ENCODE peak calls at places on chromosome 16, in ten cellular contexts. S is upper lobe of left lung; W is stimulated activated effector memory CD8-positive, alpha-beta T cell treated with anti-CD3 and anti-CD28 coated beads, Interleukin-12 subunit alpha, Interleukin-12 subunit beta, amount 100 ng/mL, for 72 hours; C is activated effector memory CD4-positive, alpha-beta T cell treated with anti-CD3 and anti-CD28 coated beads, Interleukin-2, amount 50 U/mL, for 16 hours; Y is AG08395; U is Kasumi-1; H is memory B cell; A is stimulated activated naive CD4-positive, alpha-beta T cell treated with Interleukin-2 at 50 U/mL for 16 hours; P is mammary epithelial cell; X is nephron progenitor cell. N is an unnamed sample.

GRCh38 chr16:13393816-13394215 is 492.4 kb downstream of the SHISA9 start:
- DNase-seq in S (no peak), W (no peak), C (no peak), Y (no peak), U (no peak), H (no peak), A (no peak), P (no peak), X (no peak), N (no peak)

GRCh38 chr16:50306287-50306686 is 39.9 kb downstream of the ADCY7 start:
- DNase-seq in S (no peak), W (no peak), C (peak), Y (no peak), U (no peak), H (no peak), A (no peak), P (no peak), X (no peak), N (no peak)

GRCh38 chr16:65287307-65287706 is 165.4 kb upstream of the CDH11 start:
- DNase-seq in S (no peak), W (no peak), C (no peak), Y (no peak), U (no peak), H (no peak), A (no peak), P (no peak), X (no peak), N (no peak)

GRCh38 chr16:58515871-58516767 is 802 bp downstream of the SETD6 start:
- DNase-seq in S (peak), W (peak), C (peak), Y (no peak), U (peak), H (peak), A (peak), P (peak), X (peak), N (peak)

GRCh38 chr16:75733305-75734141 is 7.2 kb upstream of the CPHXL start:
- DNase-seq in S (no peak), W (no peak), C (no peak), Y (peak), U (no peak), H (no peak), A (no peak), P (no peak), X (peak), N (no peak)

GRCh38 chr16:27977966-27978365 is 85.5 kb downstream of the GSG1L start:
- DNase-seq in S (no peak), W (no peak), C (peak), Y (peak), U (no peak), H (no peak), A (no peak), P (no peak), X (no peak), N (no peak)

GRCh38 chr16:52976539-52977167 is 76.0 kb downstream of the CHD9NB start:
- DNase-seq in S (no peak), W (no peak), C (no peak), Y (peak), U (peak), H (no peak), A (no peak), P (peak), X (no peak), N (no peak)

GRCh38 chr16:69927056-69927757 is 23.9 kb upstream of the CLEC18A start:
- DNase-seq in S (no peak), W (no peak), C (no peak), Y (peak), U (no peak), H (no peak), A (no peak), P (no peak), X (peak), N (no peak)

GRCh38 chr16:48555597-48555996 is 54.4 kb downstream of the N4BP1 start:
- DNase-seq in S (no peak), W (no peak), C (no peak), Y (no peak), U (no peak), H (no peak), A (no peak), P (no peak), X (no peak), N (no peak)

GRCh38 chr16:86718118-86718517 is 139.8 kb downstream of the FOXL1 start:
- DNase-seq in S (no peak), W (no peak), C (no peak), Y (no peak), U (no peak), H (no peak), A (no peak), P (peak), X (no peak), N (peak)

GRCh38 chr16:11135167-11135973 is 120.6 kb downstream of the SOCS1 start:
- DNase-seq in S (peak), W (no peak), C (no peak), Y (peak), U (no peak), H (no peak), A (no peak), P (peak), X (no peak), N (no peak)

GRCh38 chr16:10352262-10352661 is 33.6 kb upstream of the ATF7IP2 start:
- DNase-seq in S (no peak), W (no peak), C (no peak), Y (no peak), U (no peak), H (no peak), A (no peak), P (no peak), X (no peak), N (no peak)

GRCh38 chr16:78505544-78506371 is 406.3 kb downstream of the WWOX start:
- DNase-seq in S (peak), W (no peak), C (no peak), Y (peak), U (no peak), H (no peak), A (no peak), P (no peak), X (no peak), N (no peak)

GRCh38 chr16:1941162-1941923 is 1.7 kb downstream of the MSRB1 start:
- DNase-seq in S (no peak), W (no peak), C (no peak), Y (no peak), U (no peak), H (no peak), A (no peak), P (no peak), X (no peak), N (no peak)

GRCh38 chr16:3716831-3717234 is 491 bp downstream of the TRAP1 start:
- DNase-seq in S (peak), W (no peak), C (no peak), Y (peak), U (no peak), H (no peak), A (peak), P (peak), X (no peak), N (peak)

GRCh38 chr16:4375717-4376116 is 4.1 kb downstream of the VASN start:
- DNase-seq in S (no peak), W (no peak), C (no peak), Y (peak), U (no peak), H (no peak), A (no peak), P (no peak), X (no peak), N (no peak)

GRCh38 chr16:28990375-28991040 is 5.7 kb downstream of the LAT start:
- DNase-seq in S (no peak), W (peak), C (peak), Y (no peak), U (no peak), H (no peak), A (peak), P (no peak), X (no peak), N (peak)

GRCh38 chr16:8183186-8184099 is 406.9 kb downstream of the TMEM114 start:
- DNase-seq in S (no peak), W (no peak), C (no peak), Y (no peak), U (no peak), H (no peak), A (no peak), P (no peak), X (no peak), N (no peak)

GRCh38 chr16:57892041-57892440 is 78.9 kb downstream of the CNGB1 start:
- DNase-seq in S (peak), W (no peak), C (no peak), Y (no peak), U (no peak), H (no peak), A (no peak), P (peak), X (no peak), N (no peak)

GRCh38 chr16:47888142-47888541 is 267.7 kb downstream of the ABCC12 start:
- DNase-seq in S (peak), W (no peak), C (no peak), Y (peak), U (no peak), H (no peak), A (no peak), P (peak), X (no peak), N (no peak)

GRCh38 chr16:3413730-3414379 is 12.8 kb downstream of the ZNF174 start:
- DNase-seq in S (no peak), W (no peak), C (no peak), Y (no peak), U (no peak), H (no peak), A (no peak), P (no peak), X (no peak), N (no peak)

GRCh38 chr16:81324808-81325207 is 10.0 kb downstream of the GAN start:
- DNase-seq in S (no peak), W (no peak), C (no peak), Y (peak), U (no peak), H (no peak), A (no peak), P (peak), X (no peak), N (no peak)

GRCh38 chr16:2787961-2788360 is 601 bp upstream of the PRSS33 start:
- DNase-seq in S (no peak), W (no peak), C (peak), Y (no peak), U (no peak), H (no peak), A (no peak), P (no peak), X (no peak), N (no peak)

GRCh38 chr16:46555981-46556380 is 65.2 kb downstream of the SHCBP1 start:
- DNase-seq in S (no peak), W (no peak), C (no peak), Y (peak), U (no peak), H (no peak), A (no peak), P (peak), X (no peak), N (no peak)

GRCh38 chr16:14278749-14279148 is 207.6 kb downstream of the MRTFB start:
- DNase-seq in S (no peak), W (no peak), C (no peak), Y (no peak), U (no peak), H (no peak), A (no peak), P (no peak), X (no peak), N (no peak)

GRCh38 chr16:69405757-69406156 is 18.7 kb upstream of the CYB5B start:
- DNase-seq in S (no peak), W (no peak), C (no peak), Y (no peak), U (no peak), H (no peak), A (no peak), P (peak), X (no peak), N (no peak)

GRCh38 chr16:7177875-7178274 is 154.8 kb upstream of the RBFOX1 start:
- DNase-seq in S (no peak), W (no peak), C (no peak), Y (no peak), U (no peak), H (no peak), A (no peak), P (no peak), X (no peak), N (no peak)

GRCh38 chr16:75578725-75579124 is 12.5 kb downstream of the GABARAPL2 start:
- DNase-seq in S (no peak), W (no peak), C (no peak), Y (no peak), U (no peak), H (no peak), A (no peak), P (no peak), X (no peak), N (no peak)

GRCh38 chr16:8905168-8905762 is 23.1 kb downstream of the LITAFD start:
- DNase-seq in S (no peak), W (no peak), C (no peak), Y (peak), U (peak), H (no peak), A (no peak), P (no peak), X (no peak), N (no peak)

GRCh38 chr16:8887952-8888560 is 5.9 kb downstream of the LITAFD start:
- DNase-seq in S (no peak), W (no peak), C (no peak), Y (peak), U (no peak), H (no peak), A (no peak), P (no peak), X (no peak), N (no peak)

GRCh38 chr16:81566245-81567007 is 121.8 kb downstream of the CMIP start:
- DNase-seq in S (no peak), W (no peak), C (no peak), Y (no peak), U (no peak), H (no peak), A (no peak), P (no peak), X (no peak), N (no peak)

GRCh38 chr16:29899516-29900101 is at the start of gene SEZ6L2:
- DNase-seq in S (peak), W (peak), C (peak), Y (peak), U (peak), H (no peak), A (no peak), P (peak), X (peak), N (no peak)

GRCh38 chr16:75244844-75245758 is 6.3 kb downstream of the BCAR1 start:
- DNase-seq in S (peak), W (no peak), C (no peak), Y (peak), U (no peak), H (no peak), A (no peak), P (peak), X (peak), N (no peak)

GRCh38 chr16:31265329-31266245 is 5.8 kb downstream of the ITGAM start:
- DNase-seq in S (peak), W (peak), C (peak), Y (no peak), U (peak), H (peak), A (peak), P (peak), X (no peak), N (peak)

GRCh38 chr16:11327277-11328171 is 17.7 kb upstream of the RMI2 start:
- DNase-seq in S (no peak), W (peak), C (peak), Y (no peak), U (no peak), H (no peak), A (peak), P (no peak), X (no peak), N (no peak)

N was measured in T-helper 2 cell treated with Interferon-gamma antibody and Interleukin-4, amounts not matched to agents 5 μg/mL and 100 μg/mL, for 36 hours.